ENCODE peak calls at places on chromosomes 16 and 17, in seven cellular contexts. W, I, U, T, P, N and E are unnamed samples.

GRCh38 chr16:53768593-53768992 is 64.6 kb downstream of the FTO start:
- DNase-seq in N (no peak), I (peak), P (no peak), U (no peak), W (peak), T (no peak), E (no peak)

GRCh38 chr16:19994771-19995170 is 78.9 kb downstream of the GPR139 start:
- DNase-seq in P (no peak), I (no peak), U (no peak), W (no peak), N (no peak), T (no peak), E (no peak)

GRCh38 chr17:27878776-27879562 is 14.2 kb downstream of the LYRM9 start:
- DNase-seq in N (no peak), U (no peak), T (peak), W (no peak), P (no peak), I (no peak), E (no peak)

GRCh38 chr16:73053379-73054130 is 5.6 kb upstream of the ZFHX3 start:
- DNase-seq in I (no peak), P (no peak), T (no peak), W (no peak), N (no peak), U (no peak), E (no peak)

GRCh38 chr17:66976781-66977201 is 12.3 kb downstream of the CACNG4 start:
- DNase-seq in N (no peak), P (no peak), I (no peak), U (no peak), W (no peak), T (no peak), E (no peak)

GRCh38 chr17:76727745-76728456 is 1.3 kb downstream of the METTL23 start:
- DNase-seq in U (peak), I (peak), W (no peak), N (no peak), P (peak), T (peak), E (no peak)

GRCh38 chr17:51258756-51259573 is 884 bp downstream of the MBTD1 start:
- DNase-seq in U (peak), W (peak), T (peak), N (no peak), P (no peak), I (peak), E (no peak)

GRCh38 chr17:48468299-48468698 is 38.3 kb upstream of the SKAP1 start:
- DNase-seq in U (no peak), I (no peak), N (no peak), P (no peak), T (no peak), W (no peak), E (no peak)

GRCh38 chr17:51640108-51640622 is 379.8 kb downstream of the UTP18 start:
- DNase-seq in W (no peak), N (no peak), P (no peak), U (no peak), I (peak), T (no peak), E (no peak)

GRCh38 chr17:76816590-76817135 is 51.5 kb upstream of the MGAT5B start:
- DNase-seq in I (peak), N (no peak), P (no peak), W (peak), U (peak), T (no peak), E (no peak)

GRCh38 chr16:28561557-28562187 is 8.0 kb downstream of the SGF29 start:
- DNase-seq in N (no peak), P (no peak), I (no peak), U (no peak), W (no peak), T (no peak), E (no peak)

GRCh38 chr16:4653981-4654380 is 29.4 kb downstream of the MGRN1 start:
- DNase-seq in T (no peak), U (peak), W (no peak), P (no peak), N (no peak), I (no peak), E (no peak)

GRCh38 chr17:57391857-57392256 is 135.5 kb downstream of the MSI2 start:
- DNase-seq in T (no peak), W (no peak), I (no peak), P (no peak), U (no peak), N (no peak), E (no peak)

GRCh38 chr17:61335105-61335844 is 64.4 kb upstream of the TBX2 start:
- DNase-seq in I (no peak), U (no peak), T (no peak), W (no peak), P (no peak), N (no peak), E (no peak)

GRCh38 chr17:49783051-49783715 is 5.3 kb upstream of the KAT7 start:
- DNase-seq in I (no peak), T (no peak), U (no peak), P (no peak), W (no peak), N (no peak), E (no peak)

GRCh38 chr16:55256412-55257016 is 67.5 kb upstream of the IRX6 start:
- DNase-seq in U (no peak), I (no peak), T (no peak), W (no peak), N (no peak), P (no peak), E (no peak)

GRCh38 chr16:55252577-55252976 is 71.4 kb upstream of the IRX6 start:
- DNase-seq in W (no peak), N (no peak), I (no peak), U (no peak), T (no peak), P (no peak), E (no peak)

GRCh38 chr16:55250641-55251550 is 73.1 kb upstream of the IRX6 start:
- DNase-seq in I (no peak), U (no peak), N (no peak), P (no peak), W (no peak), T (no peak), E (no peak)

GRCh38 chr16:55255890-55256289 is 68.1 kb upstream of the IRX6 start:
- DNase-seq in N (no peak), I (no peak), U (no peak), W (no peak), P (no peak), T (no peak), E (no peak)

DNA sequence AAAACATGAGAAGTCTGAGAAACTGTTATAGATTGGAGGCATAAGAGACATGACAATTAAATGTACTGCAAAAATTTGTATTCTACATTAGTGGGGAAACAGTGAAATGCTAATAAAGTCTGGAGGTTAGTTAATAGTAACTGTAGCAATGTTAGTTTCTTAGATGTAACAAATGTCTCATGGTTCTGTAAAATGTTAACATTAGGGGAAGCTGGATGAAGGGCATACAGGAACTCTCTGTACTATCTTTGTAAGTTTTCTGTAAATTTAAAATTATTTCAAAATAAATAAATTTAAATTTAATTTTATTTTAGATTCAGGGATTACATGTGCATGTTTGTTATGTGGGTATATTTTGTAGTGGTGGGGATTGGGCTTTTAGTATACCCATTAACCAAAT is 70.0 kb upstream of the IRX6 start:
- DNase-seq in U (no peak), T (no peak), I (no peak), W (no peak), P (no peak), N (no peak), E (no peak)
- H3K27ac ChIP-seq in U (no peak), T (no peak), I (no peak), W (no peak), P (no peak), N (no peak), E (no peak)

GRCh38 chr17:21275579-21276339 is 8.8 kb upstream of the MAP2K3 start:
- DNase-seq in N (peak), I (peak), U (peak), W (peak), T (peak), P (peak), E (no peak)
- TF ChIP-seq POLR2A in N (no peak), I (peak), U (peak), W (peak), T (no peak), P (peak), E (peak)

GRCh38 chr16:86059253-86060171 is 160.6 kb downstream of the IRF8 start:
- DNase-seq in W (no peak), T (peak), U (no peak), P (no peak), N (peak), I (no peak), E (no peak)
- H3K27ac ChIP-seq in W (no peak), T (no peak), U (peak), P (no peak), N (peak), I (no peak), E (peak)

GRCh38 chr17:68343976-68344375 is 52.7 kb downstream of the ARSG start:
- DNase-seq in W (no peak), I (no peak), T (no peak), N (no peak), P (no peak), U (no peak), E (no peak)

GRCh38 chr17:68341482-68341881 is 50.2 kb downstream of the ARSG start:
- DNase-seq in T (no peak), W (no peak), N (no peak), U (no peak), I (no peak), P (no peak), E (no peak)

GRCh38 chr17:68347380-68347779 is 56.1 kb downstream of the ARSG start:
- DNase-seq in W (no peak), N (no peak), I (no peak), T (no peak), P (no peak), U (no peak), E (no peak)

GRCh38 chr17:68346448-68346847 is 55.2 kb downstream of the ARSG start:
- DNase-seq in U (peak), P (peak), I (no peak), T (no peak), W (no peak), N (no peak), E (no peak)

GRCh38 chr17:68344701-68345136 is 53.4 kb downstream of the ARSG start:
- DNase-seq in N (no peak), T (no peak), U (peak), I (no peak), P (no peak), W (no peak), E (no peak)
- TF ChIP-seq POLR2A in N (no peak), T (no peak), U (no peak), I (no peak), P (no peak), W (no peak), E (no peak)

DNA sequence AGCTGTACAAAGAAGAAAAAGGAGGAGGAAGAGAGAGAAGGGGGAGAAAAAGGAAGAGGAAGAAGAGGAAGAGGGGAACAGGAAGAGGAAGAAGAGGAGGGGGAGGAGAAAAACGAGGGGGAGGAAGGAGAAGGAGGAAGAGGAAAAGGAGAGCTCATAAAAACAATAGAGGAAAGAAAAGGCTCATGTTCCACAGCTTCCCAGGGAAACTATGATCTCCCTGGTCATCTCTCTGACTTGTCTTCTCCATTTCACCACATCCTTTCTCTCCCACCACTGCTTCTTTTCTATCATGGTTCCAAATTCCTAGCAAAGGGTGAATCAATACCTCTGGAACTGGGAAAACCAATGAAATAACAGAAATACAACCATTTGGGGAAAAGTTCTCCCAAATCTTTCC is 254.1 kb upstream of the ERCC4 start:
- DNase-seq in U (no peak), I (no peak), T (no peak), W (no peak), N (no peak), P (no peak), E (no peak)
- H3K27ac ChIP-seq in U (no peak), I (no peak), T (no peak), W (no peak), N (no peak), P (no peak), E (no peak)

DNA sequence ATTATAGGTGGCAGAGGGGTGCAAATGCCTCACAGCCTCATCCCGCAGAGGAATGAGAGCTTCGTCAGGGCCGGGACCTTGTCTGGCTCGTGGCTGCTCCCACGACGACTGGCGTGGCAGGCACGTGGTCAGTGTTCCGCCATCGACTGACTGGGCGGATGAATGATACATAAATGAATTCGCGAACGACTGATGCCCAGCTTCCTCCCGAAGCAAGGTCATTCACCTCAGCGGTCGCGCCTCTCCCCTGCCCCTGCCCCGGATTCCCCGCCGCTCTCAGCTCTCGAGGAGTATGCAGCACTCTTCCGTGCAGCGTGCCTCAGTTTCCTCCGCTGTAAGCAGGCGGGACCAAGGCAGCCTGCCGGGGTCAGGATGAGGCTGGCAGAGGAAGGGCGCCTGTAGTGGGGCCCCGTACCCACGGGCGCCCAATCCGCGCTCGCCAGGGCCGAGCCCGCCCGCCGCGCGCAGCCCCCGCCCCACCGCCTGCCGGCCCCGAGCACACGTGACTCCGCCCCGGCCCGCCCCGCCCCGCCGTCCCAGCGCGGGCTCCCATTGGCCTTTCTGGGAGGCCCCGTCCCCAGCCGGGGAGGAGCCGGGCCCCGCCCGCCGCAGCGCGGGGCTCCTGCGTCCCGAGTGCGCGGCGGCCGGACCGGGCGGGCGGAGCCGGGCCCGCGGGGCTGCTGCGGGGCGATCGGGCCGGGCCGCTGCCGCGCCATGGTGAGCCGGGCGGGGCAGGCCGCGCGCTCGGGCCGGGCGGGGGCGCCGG is at the start of gene SNN:
- DNase-seq in I (peak), U (peak), T (peak), N (peak), W (peak), P (no peak), E (no peak)
- TF ChIP-seq POLR2A in I (no peak), U (no peak), T (no peak), N (no peak), W (peak), P (peak), E (no peak)